ENCODE peak calls at places on chromosome 20, in four cellular contexts. Q is CD4-positive, CD25-positive, alpha-beta regulatory T cell; Z is H9; A is stimulated activated CD8-positive, alpha-beta memory T cell treated with anti-CD3 and anti-CD28 coated beads, Interleukin-15, amount 100 ng/mL, for 4 hours. I is an unnamed sample.

GRCh38 chr20:46757754-46758678 is 48.6 kb downstream of the SLC2A10 start:
- DNase-seq in A (peak), Q (peak), Z (peak), I (no peak)

GRCh38 chr20:2399390-2399789 is 18.7 kb downstream of the TGM6 start:
- DNase-seq in Z (no peak), Q (no peak), A (no peak), I (no peak)

GRCh38 chr20:15236812-15237211 is 899.4 kb upstream of the FLRT3 start:
- DNase-seq in Q (no peak), Z (peak), A (no peak), I (no peak)

GRCh38 chr20:53711333-53712211 is 117.9 kb upstream of the ZNF217 start:
- DNase-seq in Q (no peak), Z (no peak), A (no peak), I (no peak)

GRCh38 chr20:41632896-41633295 is 14.7 kb upstream of the CHD6 start:
- DNase-seq in Z (no peak), A (no peak), Q (no peak), I (no peak)

GRCh38 chr20:38407321-38407720 is 27.8 kb downstream of the SNHG17 start:
- DNase-seq in Q (no peak), Z (no peak), A (no peak), I (no peak)

GRCh38 chr20:527571-527886 is 16.1 kb downstream of the CSNK2A1 start:
- DNase-seq in A (no peak), Z (no peak), Q (no peak), I (no peak)

GRCh38 chr20:24149175-24149574 is 160.6 kb upstream of the GGTLC1 start:
- DNase-seq in Q (no peak), A (no peak), Z (no peak), I (no peak)

GRCh38 chr20:57851025-57851682 is 141.3 kb upstream of the PMEPA1 start:
- DNase-seq in A (no peak), Z (peak), Q (no peak), I (no peak)

GRCh38 chr20:19974621-19975435 is 42.3 kb upstream of the NAA20 start:
- DNase-seq in Q (no peak), Z (no peak), A (no peak), I (no peak)

GRCh38 chr20:41176711-41177552 is 39.6 kb downstream of the PLCG1 start:
- DNase-seq in A (no peak), Q (no peak), Z (peak), I (no peak)

GRCh38 chr20:44092551-44093248 is 94.3 kb downstream of the JPH2 start:
- DNase-seq in A (no peak), Z (peak), Q (no peak), I (no peak)

GRCh38 chr20:31813611-31814010 is 5.5 kb upstream of the MYLK2 start:
- DNase-seq in Z (no peak), Q (no peak), A (no peak), I (no peak)

GRCh38 chr20:4076671-4077070 is 61.3 kb upstream of the RNF24 start:
- DNase-seq in Z (no peak), A (no peak), Q (no peak), I (no peak)

GRCh38 chr20:58555078-58555765 is 40.0 kb upstream of the APCDD1L start:
- DNase-seq in A (no peak), Q (no peak), Z (peak), I (no peak)

GRCh38 chr20:40658509-40658908 is 30.5 kb downstream of the MAFB start:
- DNase-seq in Q (no peak), A (no peak), Z (no peak), I (no peak)

GRCh38 chr20:48437146-48437545 is 390.7 kb downstream of the PREX1 start:
- DNase-seq in Z (no peak), Q (no peak), A (no peak), I (no peak)

GRCh38 chr20:50346372-50347347 is 156.0 kb downstream of the CEBPB start:
- DNase-seq in Z (no peak), Q (no peak), A (no peak), I (no peak)

GRCh38 chr20:62918137-62918536 is 8.2 kb downstream of the DIDO1 start:
- DNase-seq in A (no peak), Q (no peak), Z (no peak), I (no peak)

I was measured in esophagus squamous epithelium.